ENCODE peak calls at places on chromosomes 6 and 20, in seven cellular contexts. N, U, X, Y, A, Z and S are unnamed samples.

GRCh38 chr20:56414842-56415765 is 3.0 kb downstream of the CASS4 start:
- DNase-seq in A (no peak), Y (no peak), X (no peak), U (no peak), N (peak), Z (no peak), S (no peak)

GRCh38 chr6:125271486-125272159 is 30.1 kb downstream of the HDDC2 start:
- DNase-seq in U (no peak), Z (no peak), X (no peak), Y (no peak), A (no peak), N (no peak), S (no peak)

GRCh38 chr6:140500864-140501263 is 1126.4 kb upstream of the CITED2 start:
- DNase-seq in Z (no peak), A (no peak), X (no peak), U (no peak), Y (no peak), N (no peak), S (no peak)

GRCh38 chr6:127148511-127148910 is 30.0 kb downstream of the RSPO3 start:
- DNase-seq in A (no peak), N (no peak), X (no peak), Z (no peak), U (no peak), Y (no peak), S (no peak)

GRCh38 chr20:48761023-48761785 is 66.6 kb downstream of the PREX1 start:
- DNase-seq in N (peak), U (no peak), X (no peak), Y (no peak), A (no peak), Z (peak), S (no peak)

GRCh38 chr6:4091926-4092325 is 13.0 kb upstream of the FAM217A start:
- DNase-seq in U (no peak), X (no peak), Z (no peak), Y (no peak), A (no peak), N (no peak), S (no peak)

GRCh38 chr20:54194724-54195438 is 13.0 kb upstream of the PFDN4 start:
- DNase-seq in Z (no peak), X (no peak), A (no peak), U (no peak), N (no peak), Y (no peak), S (no peak)

GRCh38 chr20:39269031-39269461 is 306.9 kb downstream of the DHX35 start:
- DNase-seq in A (peak), Y (peak), X (peak), N (peak), U (peak), Z (peak), S (peak)

GRCh38 chr20:59020938-59021551 is 1.8 kb downstream of the TUBB1 start:
- DNase-seq in Z (no peak), U (no peak), A (no peak), Y (no peak), N (no peak), X (no peak), S (no peak)

GRCh38 chr6:132715204-132715603 is 1.3 kb upstream of the VNN1 start:
- DNase-seq in N (no peak), U (peak), X (no peak), A (peak), Z (no peak), Y (peak), S (peak)

GRCh38 chr6:111256646-111257045 is 169.3 kb downstream of the SLC16A10 start:
- DNase-seq in X (no peak), Y (no peak), Z (no peak), A (no peak), U (no peak), N (no peak), S (no peak)

GRCh38 chr20:32586291-32586690 is 1.2 kb upstream of the NOL4L start:
- DNase-seq in A (no peak), X (no peak), U (no peak), Y (no peak), N (no peak), Z (no peak), S (no peak)

GRCh38 chr6:30900863-30901417 is 7.1 kb upstream of the GTF2H4 start:
- DNase-seq in N (no peak), Z (no peak), X (no peak), U (no peak), Y (no peak), A (no peak), S (no peak)

GRCh38 chr6:51292659-51293058 is 474.0 kb downstream of the TFAP2B start:
- DNase-seq in A (no peak), Y (no peak), U (no peak), Z (no peak), X (no peak), N (no peak), S (no peak)

GRCh38 chr6:119240257-119241123 is 109.1 kb downstream of the MAN1A1 start:
- DNase-seq in X (no peak), Y (no peak), N (no peak), Z (no peak), U (peak), A (no peak), S (peak)

GRCh38 chr20:33908351-33908750 is 85.4 kb upstream of the RALY start:
- DNase-seq in N (no peak), Z (no peak), Y (no peak), U (no peak), X (no peak), A (no peak), S (no peak)

GRCh38 chr6:33490198-33490597 is 35.8 kb downstream of the ZBTB9 start:
- DNase-seq in Y (no peak), A (no peak), U (no peak), Z (no peak), N (no peak), X (no peak), S (no peak)

GRCh38 chr6:36566418-36566905 is 19.2 kb upstream of the STK38 start:
- DNase-seq in U (no peak), X (no peak), Z (no peak), N (no peak), A (no peak), Y (no peak), S (no peak)

GRCh38 chr6:72651967-72652956 is 30.4 kb downstream of the KCNQ5 start:
- DNase-seq in Y (no peak), N (no peak), X (no peak), A (no peak), Z (no peak), U (no peak), S (no peak)

GRCh38 chr6:73078908-73079610 is 146.2 kb downstream of the KHDC1L start:
- DNase-seq in Y (no peak), Z (no peak), U (no peak), N (no peak), A (no peak), X (no peak), S (no peak)

GRCh38 chr20:8132632-8133587 is 844 bp downstream of the PLCB1 start:
- DNase-seq in Y (no peak), N (peak), Z (no peak), X (peak), U (peak), A (peak), S (peak)

GRCh38 chr6:129006685-129007514 is 124.0 kb downstream of the LAMA2 start:
- DNase-seq in A (no peak), Z (no peak), Y (no peak), N (no peak), U (no peak), X (no peak), S (peak)

GRCh38 chr6:166221636-166222035 is 54.0 kb upstream of the TBXT start:
- DNase-seq in Y (no peak), N (no peak), Z (no peak), A (no peak), X (no peak), U (no peak), S (no peak)

GRCh38 chr6:149499066-149499465 is 14.3 kb upstream of the ZC3H12D start:
- DNase-seq in A (no peak), X (no peak), Y (no peak), N (no peak), U (no peak), Z (no peak), S (no peak)

GRCh38 chr6:49025273-49026240 is 437.5 kb downstream of the MMUT start:
- DNase-seq in X (no peak), N (no peak), A (no peak), U (no peak), Y (no peak), Z (no peak), S (no peak)

GRCh38 chr6:5592911-5593519 is 331.7 kb downstream of the FARS2 start:
- DNase-seq in U (no peak), Y (no peak), A (no peak), N (no peak), Z (no peak), X (no peak), S (no peak)

GRCh38 chr6:111027219-111027618 is 45.4 kb downstream of the RPF2 start:
- DNase-seq in U (no peak), X (no peak), N (no peak), Z (no peak), Y (no peak), A (no peak), S (no peak)

GRCh38 chr6:10084276-10084993 is 330.4 kb downstream of the TFAP2A start:
- DNase-seq in Z (no peak), A (peak), Y (no peak), N (no peak), U (no peak), X (no peak), S (no peak)

GRCh38 chr6:29516108-29516507 is 28.4 kb upstream of the MAS1L start:
- DNase-seq in N (peak), A (no peak), X (no peak), U (no peak), Z (no peak), Y (no peak), S (no peak)

GRCh38 chr20:62310757-62311121 is 7.9 kb downstream of the ADRM1 start:
- DNase-seq in A (no peak), Z (no peak), U (no peak), Y (no peak), X (no peak), N (no peak), S (no peak)

GRCh38 chr6:16200231-16200941 is 38.0 kb upstream of the GMPR start:
- DNase-seq in U (no peak), X (no peak), N (no peak), Z (no peak), A (no peak), Y (no peak), S (no peak)

GRCh38 chr6:69022991-69023390 is 387.9 kb downstream of the ADGRB3 start:
- DNase-seq in N (no peak), Y (no peak), U (no peak), X (no peak), A (no peak), Z (no peak), S (no peak)

GRCh38 chr6:118710616-118711015 is 59.2 kb upstream of the CEP85L start:
- DNase-seq in X (no peak), N (no peak), U (no peak), Y (no peak), Z (no peak), A (no peak), S (no peak)

GRCh38 chr6:87949194-87949593 is 98.4 kb upstream of the SPACA1 start:
- DNase-seq in X (no peak), A (no peak), Z (no peak), N (no peak), U (no peak), Y (no peak), S (no peak)

GRCh38 chr6:17280552-17281090 is 540 bp upstream of the RBM24 start:
- DNase-seq in U (peak), A (peak), N (peak), X (peak), Y (peak), Z (no peak), S (peak)

GRCh38 chr20:63734946-63735858 is 1.3 kb upstream of the LIME1 start:
- DNase-seq in Y (no peak), Z (peak), A (no peak), U (no peak), X (no peak), N (no peak), S (no peak)

GRCh38 chr6:109466212-109466923 is 10.8 kb upstream of the MICAL1 start:
- DNase-seq in A (no peak), Z (no peak), N (no peak), Y (no peak), X (no peak), U (no peak), S (no peak)

GRCh38 chr6:134293659-134294161 is 24.2 kb downstream of the SGK1 start:
- DNase-seq in A (no peak), Y (no peak), X (no peak), N (no peak), Z (no peak), U (no peak), S (no peak)

GRCh38 chr6:134303903-134304302 is 14.0 kb downstream of the SGK1 start:
- DNase-seq in N (no peak), X (no peak), Z (no peak), A (no peak), U (no peak), Y (no peak), S (no peak)

GRCh38 chr6:134295953-134296553 is 21.9 kb downstream of the SGK1 start:
- DNase-seq in N (no peak), Y (no peak), A (no peak), X (no peak), U (no peak), Z (no peak), S (no peak)

GRCh38 chr6:134296762-134297161 is 21.1 kb downstream of the SGK1 start:
- DNase-seq in N (no peak), A (no peak), Z (no peak), U (no peak), Y (no peak), X (no peak), S (no peak)

GRCh38 chr6:134299236-134299635 is 18.7 kb downstream of the SGK1 start:
- DNase-seq in N (no peak), X (no peak), A (no peak), U (no peak), Y (no peak), Z (no peak), S (no peak)
- TF ChIP-seq CTCF in N (no peak), X (no peak), A (no peak), U (no peak), Y (no peak), Z (no peak), S (no peak)

GRCh38 chr6:56767892-56768531 is 125.3 kb upstream of the DST start:
- DNase-seq in X (no peak), A (no peak), U (no peak), Z (no peak), N (no peak), Y (no peak), S (no peak)
- TF ChIP-seq CTCF in X (no peak), A (no peak), U (peak), Z (no peak), N (no peak), Y (no peak), S (no peak)

DNA sequence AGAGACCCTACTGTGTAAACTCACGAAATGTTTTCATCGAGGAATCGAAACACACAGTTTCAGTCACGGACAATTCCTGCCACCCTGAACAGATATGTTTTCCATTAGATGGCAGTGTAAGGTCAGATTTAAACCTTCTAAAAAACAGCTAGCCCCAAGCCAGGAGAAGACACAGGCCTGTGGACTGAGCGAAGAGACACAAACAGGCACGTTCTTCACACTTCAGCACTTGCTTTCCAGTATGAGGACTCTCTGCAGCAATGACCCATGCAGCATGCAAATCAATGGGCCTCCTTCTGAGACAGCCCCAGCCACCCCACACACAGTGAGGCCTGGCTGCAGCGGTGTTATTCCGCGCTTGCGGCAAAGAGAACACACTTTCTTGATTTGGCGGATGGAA is 31.9 kb downstream of the HUS1B start:
- DNase-seq in U (no peak), N (no peak), Z (no peak), Y (no peak), X (no peak), A (no peak), S (no peak)
- TF ChIP-seq CTCF in U (peak), N (no peak), Z (no peak), Y (no peak), X (no peak), A (no peak), S (no peak)

GRCh38 chr6:20837189-20837588 is 302.9 kb downstream of the CDKAL1 start:
- DNase-seq in Z (no peak), U (no peak), Y (no peak), X (no peak), A (no peak), N (peak), S (no peak)

GRCh38 chr6:20838113-20838512 is 303.9 kb downstream of the CDKAL1 start:
- DNase-seq in X (no peak), U (no peak), N (no peak), Y (no peak), A (no peak), Z (no peak), S (no peak)

GRCh38 chr6:20840675-20841074 is 306.4 kb downstream of the CDKAL1 start:
- DNase-seq in U (no peak), Y (no peak), A (no peak), N (no peak), Z (no peak), X (no peak), S (no peak)

GRCh38 chr6:20841806-20842205 is 307.5 kb downstream of the CDKAL1 start:
- DNase-seq in Y (no peak), A (no peak), Z (no peak), N (no peak), U (no peak), X (no peak), S (no peak)

DNA sequence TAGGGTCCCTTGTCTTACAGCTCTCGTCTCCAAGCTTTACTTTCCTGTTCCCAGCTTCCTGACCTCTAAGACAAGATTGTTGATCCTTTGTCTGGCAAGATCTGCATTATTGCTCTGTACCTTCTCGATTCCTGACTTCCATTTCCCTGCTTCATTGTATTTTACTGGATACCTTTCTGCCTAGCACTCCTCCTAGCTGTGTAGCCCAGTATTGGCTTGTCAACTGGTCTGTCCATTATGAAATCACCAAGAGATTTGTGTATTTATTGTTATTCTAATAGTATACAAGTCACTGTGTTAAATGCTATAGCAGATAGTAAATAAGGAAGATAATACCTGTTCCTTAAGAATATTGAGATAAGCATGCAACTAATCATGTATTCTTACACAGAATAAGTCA is 305.4 kb downstream of the CDKAL1 start:
- DNase-seq in U (no peak), N (no peak), A (no peak), X (no peak), Y (no peak), Z (no peak), S (no peak)
- TF ChIP-seq CTCF in U (peak), N (no peak), A (no peak), X (no peak), Y (peak), Z (no peak), S (no peak)

DNA sequence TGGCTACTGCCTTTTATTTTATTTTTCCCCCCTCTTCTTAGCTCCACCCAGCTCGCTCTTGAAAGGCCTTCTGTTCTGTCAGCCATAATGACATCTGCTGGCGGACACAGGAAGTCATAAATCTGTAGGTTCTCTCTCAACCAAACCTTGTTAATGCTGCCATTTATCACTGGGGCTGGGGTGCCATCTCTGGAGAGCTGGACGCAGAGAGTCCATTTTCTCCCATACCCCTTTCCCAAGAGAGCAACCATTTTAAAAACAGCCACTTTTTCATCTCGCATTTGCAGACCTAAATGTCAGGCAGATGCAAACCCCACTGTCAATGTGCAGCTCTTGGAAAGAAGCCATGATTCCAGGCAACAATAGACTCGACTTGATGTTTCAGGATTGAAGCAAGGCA is 13.0 kb upstream of the TSHZ2 start:
- DNase-seq in Y (peak), Z (no peak), X (no peak), U (no peak), A (no peak), N (no peak), S (no peak)
- TF ChIP-seq CTCF in Y (peak), Z (no peak), X (no peak), U (peak), A (no peak), N (peak), S (no peak)

GRCh38 chr20:31517373-31517772 is 3.1 kb downstream of the HM13 start:
- DNase-seq in X (no peak), N (peak), Y (peak), A (peak), Z (no peak), U (peak), S (peak)
- TF ChIP-seq CTCF in X (no peak), N (no peak), Y (peak), A (no peak), Z (no peak), U (peak), S (no peak)